ENCODE peak calls at places on chromosomes 16 and 17, in six cellular contexts. One of them, this sample, is unnamed.

GRCh38 chr17:31807846-31808245 is 51.2 kb downstream of the COPRS start:
- DNase-seq in ACHN: no peak
- DNase-seq in non-pigmented ciliary epithelial cell: no peak
- DNase-seq in activated naive CD4-positive, alpha-beta T cell treated with Interleukin-2 at 50 U/mL for 16 hours: no peak
- DNase-seq in stimulated activated CD4-positive, alpha-beta T cell treated with anti-CD3 and anti-CD28 coated beads, TNF-alpha, amount 100 ng/mL, for 48 hours: no peak
- DNase-seq in gastrocnemius medialis: no peak
- DNase-seq in this sample: no peak

GRCh38 chr16:2284797-2285576 is 17.1 kb upstream of the RNPS1 start:
- DNase-seq in ACHN: no peak
- DNase-seq in non-pigmented ciliary epithelial cell: no peak
- DNase-seq in activated naive CD4-positive, alpha-beta T cell treated with Interleukin-2 at 50 U/mL for 16 hours: no peak
- DNase-seq in stimulated activated CD4-positive, alpha-beta T cell treated with anti-CD3 and anti-CD28 coated beads, TNF-alpha, amount 100 ng/mL, for 48 hours: no peak
- DNase-seq in gastrocnemius medialis: no peak
- DNase-seq in this sample: no peak

GRCh38 chr17:12114686-12115418 is 94.2 kb downstream of the MAP2K4 start:
- DNase-seq in ACHN: no peak
- DNase-seq in non-pigmented ciliary epithelial cell: no peak
- DNase-seq in activated naive CD4-positive, alpha-beta T cell treated with Interleukin-2 at 50 U/mL for 16 hours: no peak
- DNase-seq in stimulated activated CD4-positive, alpha-beta T cell treated with anti-CD3 and anti-CD28 coated beads, TNF-alpha, amount 100 ng/mL, for 48 hours: no peak
- DNase-seq in gastrocnemius medialis: no peak
- DNase-seq in this sample: no peak

GRCh38 chr16:51773491-51773890 is 622.4 kb upstream of the SALL1 start:
- DNase-seq in ACHN: no peak
- DNase-seq in non-pigmented ciliary epithelial cell: no peak
- DNase-seq in activated naive CD4-positive, alpha-beta T cell treated with Interleukin-2 at 50 U/mL for 16 hours: no peak
- DNase-seq in stimulated activated CD4-positive, alpha-beta T cell treated with anti-CD3 and anti-CD28 coated beads, TNF-alpha, amount 100 ng/mL, for 48 hours: no peak
- DNase-seq in gastrocnemius medialis: no peak
- DNase-seq in this sample: no peak

GRCh38 chr17:80318166-80318565 is 57.5 kb downstream of the RNF213 start:
- DNase-seq in ACHN: no peak
- DNase-seq in non-pigmented ciliary epithelial cell: no peak
- DNase-seq in activated naive CD4-positive, alpha-beta T cell treated with Interleukin-2 at 50 U/mL for 16 hours: no peak
- DNase-seq in stimulated activated CD4-positive, alpha-beta T cell treated with anti-CD3 and anti-CD28 coated beads, TNF-alpha, amount 100 ng/mL, for 48 hours: no peak
- DNase-seq in gastrocnemius medialis: no peak
- DNase-seq in this sample: no peak

GRCh38 chr17:68514809-68515208 is 2.6 kb downstream of the PRKAR1A start:
- DNase-seq in ACHN: no peak
- DNase-seq in non-pigmented ciliary epithelial cell: no peak
- DNase-seq in activated naive CD4-positive, alpha-beta T cell treated with Interleukin-2 at 50 U/mL for 16 hours: no peak
- DNase-seq in stimulated activated CD4-positive, alpha-beta T cell treated with anti-CD3 and anti-CD28 coated beads, TNF-alpha, amount 100 ng/mL, for 48 hours: no peak
- DNase-seq in gastrocnemius medialis: no peak
- DNase-seq in this sample: no peak

GRCh38 chr16:20960899-20961298 is 60.3 kb downstream of the LYRM1 start:
- DNase-seq in ACHN: no peak
- DNase-seq in non-pigmented ciliary epithelial cell: no peak
- DNase-seq in activated naive CD4-positive, alpha-beta T cell treated with Interleukin-2 at 50 U/mL for 16 hours: no peak
- DNase-seq in stimulated activated CD4-positive, alpha-beta T cell treated with anti-CD3 and anti-CD28 coated beads, TNF-alpha, amount 100 ng/mL, for 48 hours: no peak
- DNase-seq in gastrocnemius medialis: no peak
- DNase-seq in this sample: no peak

GRCh38 chr16:25563700-25564099 is 128.1 kb upstream of the HS3ST4 start:
- DNase-seq in ACHN: no peak
- DNase-seq in non-pigmented ciliary epithelial cell: no peak
- DNase-seq in activated naive CD4-positive, alpha-beta T cell treated with Interleukin-2 at 50 U/mL for 16 hours: no peak
- DNase-seq in stimulated activated CD4-positive, alpha-beta T cell treated with anti-CD3 and anti-CD28 coated beads, TNF-alpha, amount 100 ng/mL, for 48 hours: no peak
- DNase-seq in gastrocnemius medialis: no peak
- DNase-seq in this sample: no peak

GRCh38 chr16:69890114-69890890 is 60.8 kb upstream of the CLEC18A start:
- DNase-seq in ACHN: no peak
- DNase-seq in non-pigmented ciliary epithelial cell: no peak
- DNase-seq in activated naive CD4-positive, alpha-beta T cell treated with Interleukin-2 at 50 U/mL for 16 hours: no peak
- DNase-seq in stimulated activated CD4-positive, alpha-beta T cell treated with anti-CD3 and anti-CD28 coated beads, TNF-alpha, amount 100 ng/mL, for 48 hours: no peak
- DNase-seq in gastrocnemius medialis: peak; percentile 53
- DNase-seq in this sample: peak; percentile 59

GRCh38 chr16:76705883-76706282 is 428.7 kb downstream of the CNTNAP4 start:
- DNase-seq in ACHN: no peak
- DNase-seq in non-pigmented ciliary epithelial cell: no peak
- DNase-seq in activated naive CD4-positive, alpha-beta T cell treated with Interleukin-2 at 50 U/mL for 16 hours: no peak
- DNase-seq in stimulated activated CD4-positive, alpha-beta T cell treated with anti-CD3 and anti-CD28 coated beads, TNF-alpha, amount 100 ng/mL, for 48 hours: no peak
- DNase-seq in gastrocnemius medialis: no peak
- DNase-seq in this sample: no peak

GRCh38 chr17:17022011-17022800 is 20.1 kb upstream of the MPRIP start:
- DNase-seq in ACHN: no peak
- DNase-seq in non-pigmented ciliary epithelial cell: no peak
- DNase-seq in activated naive CD4-positive, alpha-beta T cell treated with Interleukin-2 at 50 U/mL for 16 hours: no peak
- DNase-seq in stimulated activated CD4-positive, alpha-beta T cell treated with anti-CD3 and anti-CD28 coated beads, TNF-alpha, amount 100 ng/mL, for 48 hours: no peak
- DNase-seq in gastrocnemius medialis: no peak
- DNase-seq in this sample: no peak

GRCh38 chr17:72193395-72194106 is 72.7 kb downstream of the SOX9 start:
- DNase-seq in ACHN: no peak
- DNase-seq in non-pigmented ciliary epithelial cell: no peak
- DNase-seq in activated naive CD4-positive, alpha-beta T cell treated with Interleukin-2 at 50 U/mL for 16 hours: no peak
- DNase-seq in stimulated activated CD4-positive, alpha-beta T cell treated with anti-CD3 and anti-CD28 coated beads, TNF-alpha, amount 100 ng/mL, for 48 hours: no peak
- DNase-seq in gastrocnemius medialis: peak; percentile 17
- DNase-seq in this sample: no peak